ENCODE peak calls at places on chromosome 1, in four cellular contexts. J is H9, K is HT1080, A is DMS 273 treated with DMSO at 0.1 percent for 48 hours. V is an unnamed sample.

GRCh38 chr1:170494369-170494768 is 37.6 kb upstream of the GORAB start:
- DNase-seq in K (peak; percentile 92), J (no peak), A (no peak), V (no peak)

GRCh38 chr1:55536466-55536865 is 321.3 kb upstream of the USP24 start:
- DNase-seq in J (no peak), A (no peak), K (no peak), V (no peak)

GRCh38 chr1:244778356-244778755 is 57.1 kb upstream of the COX20 start:
- DNase-seq in J (no peak), A (no peak), K (peak; percentile 82), V (no peak)

GRCh38 chr1:40973912-40974311 is 5.6 kb upstream of the CTPS1 start:
- DNase-seq in J (no peak), K (no peak), A (no peak), V (no peak)

GRCh38 chr1:41498809-41499208 is 14.3 kb upstream of the EDN2 start:
- DNase-seq in J (no peak), K (peak; percentile 81), A (no peak), V (no peak)

GRCh38 chr1:14944471-14944981 is 209.0 kb upstream of the TMEM51 start:
- DNase-seq in J (no peak), K (no peak), A (no peak), V (no peak)

GRCh38 chr1:183881387-183882084 is 76.6 kb downstream of the RGL1 start:
- DNase-seq in J (peak; percentile 72), A (no peak), K (peak; percentile 89), V (peak; percentile 38)

GRCh38 chr1:90127288-90127953 is 132.5 kb downstream of the ZNF326 start:
- DNase-seq in J (no peak), A (no peak), K (no peak), V (no peak)

V was measured in WTC11.